ENCODE peak calls at places on chromosomes 6 and 20, in six cellular contexts. S is GM23338, Z is OCI-LY7, K is GM23248, X is HCT116, V is hepatocyte. M is an unnamed sample.

GRCh38 chr6:13722880-13723279 is 11.2 kb upstream of the RANBP9 start:
- DNase-seq in K (no peak), S (no peak), Z (no peak), V (no peak), X (no peak), M (no peak)

GRCh38 chr6:117601811-117602150 is 530 bp downstream of the GOPC start:
- DNase-seq in S (peak; percentile 13), V (no peak), X (no peak), Z (peak; percentile 45), K (no peak), M (no peak)

GRCh38 chr20:58511364-58511763 is 3.8 kb downstream of the APCDD1L start:
- DNase-seq in X (no peak), K (peak; percentile 76), Z (no peak), V (peak; percentile 23), S (no peak), M (no peak)

GRCh38 chr6:125004797-125005595 is 42.8 kb downstream of the RNF217 start:
- DNase-seq in X (no peak), V (no peak), Z (no peak), K (no peak), S (no peak), M (peak; percentile 27)

GRCh38 chr6:125236536-125237327 is 65.0 kb downstream of the HDDC2 start:
- DNase-seq in X (no peak), Z (no peak), V (no peak), S (no peak), K (peak; percentile 65), M (peak; percentile 26)

GRCh38 chr20:25287631-25288290 is 39.9 kb downstream of the PYGB start:
- DNase-seq in X (no peak), K (no peak), S (no peak), V (no peak), Z (no peak), M (no peak)

GRCh38 chr6:38984723-38985122 is 63.9 kb upstream of the GLP1R start:
- DNase-seq in V (no peak), Z (no peak), X (no peak), S (peak; percentile 46), K (no peak), M (no peak)

GRCh38 chr6:753486-753885 is 60.5 kb upstream of the EXOC2 start:
- DNase-seq in X (no peak), S (no peak), V (no peak), Z (no peak), K (peak; percentile 49), M (peak; percentile 7)

GRCh38 chr6:37074053-37074827 is 68.8 kb downstream of the FGD2 start:
- DNase-seq in X (no peak), Z (no peak), V (peak; percentile 61), S (no peak), K (peak; percentile 26), M (peak; percentile 14)

GRCh38 chr20:47701612-47702011 is 83.7 kb downstream of the SULF2 start:
- DNase-seq in X (no peak), V (no peak), K (peak; percentile 64), Z (no peak), S (no peak), M (no peak)

GRCh38 chr6:123805921-123806320 is 2.3 kb downstream of the NKAIN2 start:
- DNase-seq in K (no peak), X (no peak), Z (no peak), S (no peak), V (no peak), M (no peak)

GRCh38 chr6:33877982-33878381 is 74.2 kb upstream of the MLN start:
- DNase-seq in K (no peak), X (no peak), S (no peak), V (no peak), Z (no peak), M (no peak)

GRCh38 chr20:3734111-3734843 is 1.8 kb downstream of the HSPA12B start:
- DNase-seq in V (peak; percentile 7), X (no peak), Z (no peak), S (no peak), K (no peak), M (no peak)

GRCh38 chr6:78598966-78599365 is 268.4 kb upstream of the IRAK1BP1 start:
- DNase-seq in Z (no peak), K (peak; percentile 86), V (no peak), S (no peak), X (peak; percentile 98), M (peak; percentile 95)

GRCh38 chr6:64736421-64736950 is 970.5 kb downstream of the EYS start:
- DNase-seq in K (no peak), Z (no peak), X (no peak), V (no peak), S (no peak), M (peak; percentile 24)

GRCh38 chr6:134424131-134424794 is 106.4 kb upstream of the SGK1 start:
- DNase-seq in S (no peak), V (no peak), K (peak; percentile 60), X (no peak), Z (no peak), M (peak; percentile 34)

GRCh38 chr20:3470627-3471396 is at the start of gene ATRN:
- DNase-seq in K (peak; percentile 98), S (peak; percentile 87), X (peak; percentile 69), V (peak; percentile 95), Z (no peak), M (peak; percentile 91)

GRCh38 chr20:63941282-63942060 is 14.7 kb downstream of the UCKL1 start:
- DNase-seq in K (peak; percentile 31), S (peak; percentile 98), Z (peak; percentile 87), X (no peak), V (no peak), M (peak; percentile 54)

GRCh38 chr6:148747145-148747492 is 289 bp downstream of the UST start:
- DNase-seq in V (no peak), S (peak; percentile 49), K (peak; percentile 82), X (no peak), Z (no peak), M (peak; percentile 21)

GRCh38 chr6:26199773-26200728 is 112.8 kb downstream of the HFE start:
- DNase-seq in S (peak; percentile 52), V (peak; percentile 54), Z (peak; percentile 77), K (peak; percentile 39), X (peak; percentile 27), M (peak; percentile 41)

GRCh38 chr6:32973934-32974333 is 5.5 kb downstream of the BRD2 start:
- DNase-seq in Z (peak; percentile 45), K (peak; percentile 79), X (no peak), V (peak; percentile 29), S (peak; percentile 44), M (peak; percentile 28)

GRCh38 chr6:24720131-24720603 is 1.2 kb upstream of the C6orf62 start:
- DNase-seq in K (peak; percentile 81), V (peak; percentile 74), X (no peak), S (peak; percentile 46), Z (peak; percentile 77), M (peak; percentile 32)

GRCh38 chr6:36750090-36750489 is 52.5 kb downstream of the RAB44 start:
- DNase-seq in Z (no peak), V (no peak), K (no peak), S (no peak), X (no peak), M (no peak)

GRCh38 chr6:90106449-90106848 is 190.2 kb downstream of the BACH2 start:
- DNase-seq in K (no peak), X (no peak), S (no peak), Z (no peak), V (no peak), M (no peak)

GRCh38 chr6:5302995-5303622 is 41.8 kb downstream of the FARS2 start:
- DNase-seq in V (peak; percentile 80), S (peak; percentile 88), X (peak; percentile 42), K (peak; percentile 21), Z (peak; percentile 59), M (peak; percentile 64)

GRCh38 chr6:125791151-125791819 is 525 bp downstream of the NCOA7 start:
- DNase-seq in X (no peak), Z (peak; percentile 76), K (peak; percentile 79), V (peak; percentile 71), S (peak; percentile 55), M (peak; percentile 51)

GRCh38 chr6:110484321-110484720 is 7.9 kb upstream of the SLC22A16 start:
- DNase-seq in V (no peak), S (no peak), X (no peak), K (no peak), Z (no peak), M (peak; percentile 84)

GRCh38 chr6:15382712-15383111 is 136.8 kb downstream of the JARID2 start:
- DNase-seq in V (no peak), X (no peak), S (peak; percentile 54), Z (no peak), K (no peak), M (no peak)

GRCh38 chr6:15378864-15379263 is 133.0 kb downstream of the JARID2 start:
- DNase-seq in S (no peak), Z (no peak), V (no peak), X (no peak), K (no peak), M (no peak)

GRCh38 chr6:15378272-15378671 is 132.4 kb downstream of the JARID2 start:
- DNase-seq in Z (no peak), V (no peak), X (no peak), S (no peak), K (no peak), M (no peak)

GRCh38 chr6:15382089-15382488 is 136.2 kb downstream of the JARID2 start:
- DNase-seq in V (no peak), Z (no peak), S (no peak), X (no peak), K (no peak), M (no peak)

GRCh38 chr6:15380354-15380753 is 134.5 kb downstream of the JARID2 start:
- DNase-seq in V (no peak), K (no peak), X (no peak), S (no peak), Z (no peak), M (no peak)
- H4K20me1 ChIP-seq in V (peaks cover 13% of the 10 kb centered on the region), K (peaks cover 19% of the 10 kb centered on the region), X (no peaks in the 10 kb centered on the region), S (peaks cover 97% of the 10 kb centered on the region), Z (peaks cover 3% of the 10 kb centered on the region), M (peaks cover 4% of the 10 kb centered on the region)

GRCh38 chr6:27495386-27496135 is 22.7 kb upstream of the ZNF184 start:
- DNase-seq in Z (no peak), X (peak; percentile 59), V (peak; percentile 85), K (peak; percentile 85), S (peak; percentile 91), M (peak; percentile 41)
- TF ChIP-seq EZH2phosphoT487 in Z (no peak), X (no peak), V (no peak), K (no peak), S (no peak), M (no peak)

DNA sequence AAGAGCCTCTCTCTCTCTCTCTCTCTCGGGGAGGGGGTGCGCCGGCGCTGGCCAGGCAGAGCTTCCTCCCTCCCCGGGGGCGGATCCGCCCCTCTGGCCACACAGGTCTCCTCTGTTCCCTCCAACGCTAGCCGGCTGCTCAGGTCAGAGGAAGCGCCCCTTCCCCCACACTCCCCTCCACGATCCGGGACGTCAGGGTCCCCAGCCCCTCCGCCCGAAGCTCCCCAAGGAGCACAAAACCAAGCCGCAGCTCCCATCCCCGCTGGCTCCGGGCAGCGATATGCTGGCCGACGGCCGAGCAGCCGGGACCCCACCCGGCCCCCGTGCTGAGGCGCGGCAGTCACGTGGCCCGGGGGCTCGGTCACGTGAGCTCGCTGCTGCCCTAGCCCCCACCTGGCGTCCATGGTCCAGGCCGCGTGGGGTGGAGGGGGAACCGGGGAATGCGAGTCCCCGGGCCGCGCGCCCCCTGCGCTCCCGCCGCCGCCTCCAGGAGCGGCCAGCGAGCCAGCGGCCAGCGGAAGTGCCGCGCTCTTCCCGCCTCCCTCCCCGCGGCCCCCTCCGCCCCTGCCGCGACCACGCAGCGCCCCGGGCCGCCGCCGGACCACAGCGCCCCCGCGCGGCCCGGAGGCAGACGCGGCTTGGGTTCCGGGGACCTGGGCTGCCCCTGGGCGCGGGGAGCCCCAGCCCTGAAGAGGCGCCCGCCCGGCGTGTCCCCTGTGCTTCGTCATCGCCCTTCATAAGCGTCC is at the start of gene SLC35B2:
- DNase-seq in V (peak; percentile 89), X (no peak), K (peak; percentile 84), S (peak; percentile 83), Z (peak; percentile 84), M (peak; percentile 72)
- H3K79me2 ChIP-seq in V (peaks cover 34% of the 10 kb centered on the region), X (peaks cover 23% of the 10 kb centered on the region), K (peaks cover 46% of the 10 kb centered on the region), S (peaks cover 15% of the 10 kb centered on the region), Z (peaks cover 15% of the 10 kb centered on the region), M (peaks cover 23% of the 10 kb centered on the region)

GRCh38 chr20:31679357-31680285 is 41.9 kb downstream of the COX4I2 start:
- DNase-seq in S (no peak), Z (no peak), V (no peak), K (no peak), X (no peak), M (peak; percentile 4)
- H4K20me1 ChIP-seq in S (peaks cover 31% of the 10 kb centered on the region), Z (no peaks in the 10 kb centered on the region), V (peaks cover 43% of the 10 kb centered on the region), K (no peaks in the 10 kb centered on the region), X (no peaks in the 10 kb centered on the region), M (peaks cover 16% of the 10 kb centered on the region)